ENCODE peak calls at places on chromosomes 6 and 20, in six cellular contexts. K, B, L, G, N and C are unnamed samples.

GRCh38 chr20:45229264-45230056 is 8.3 kb downstream of the SEMG2 start:
- DNase-seq in K (peak), B (no peak), L (peak), G (no peak), N (no peak), C (no peak)

GRCh38 chr6:137494281-137494966 is at the start of gene OLIG3:
- DNase-seq in K (no peak), B (no peak), L (peak), G (no peak), N (no peak), C (no peak)

GRCh38 chr6:2482773-2483172 is 237.4 kb upstream of the GMDS start:
- DNase-seq in K (no peak), B (no peak), L (no peak), G (no peak), N (no peak), C (no peak)

GRCh38 chr20:38685853-38686473 is 38.3 kb upstream of the SLC32A1 start:
- DNase-seq in K (peak), B (no peak), L (peak), G (no peak), N (peak), C (no peak)

GRCh38 chr6:101454106-101454676 is 60.7 kb downstream of the GRIK2 start:
- DNase-seq in K (no peak), B (no peak), L (no peak), G (peak), N (no peak), C (no peak)

GRCh38 chr6:42113929-42114636 is 28.3 kb downstream of the C6orf132 start:
- DNase-seq in K (peak), B (no peak), L (no peak), G (no peak), N (no peak), C (no peak)

GRCh38 chr6:142842423-142843261 is 102.3 kb downstream of the HIVEP2 start:
- DNase-seq in K (peak), B (no peak), L (peak), G (no peak), N (no peak), C (no peak)

GRCh38 chr6:84967389-84967788 is 203.0 kb upstream of the TBX18 start:
- DNase-seq in K (peak), B (no peak), L (no peak), G (peak), N (peak), C (peak)

GRCh38 chr6:5201271-5201670 is 59.5 kb downstream of the LYRM4 start:
- DNase-seq in K (no peak), B (no peak), L (no peak), G (no peak), N (no peak), C (no peak)

GRCh38 chr20:36575066-36575743 is 1.8 kb downstream of the TGIF2 start:
- DNase-seq in K (peak), B (no peak), L (no peak), G (no peak), N (no peak), C (peak)

GRCh38 chr6:169340395-169340794 is 86.7 kb upstream of the THBS2 start:
- DNase-seq in K (peak), B (no peak), L (no peak), G (no peak), N (no peak), C (no peak)

GRCh38 chr6:47495954-47496545 is 18.5 kb downstream of the CD2AP start:
- DNase-seq in K (no peak), B (no peak), L (no peak), G (no peak), N (no peak), C (no peak)

GRCh38 chr6:17021539-17021889 is 80.3 kb upstream of the STMND1 start:
- DNase-seq in K (no peak), B (no peak), L (no peak), G (no peak), N (peak), C (no peak)

GRCh38 chr6:87588756-87589407 is 905 bp downstream of the RARS2 start:
- DNase-seq in K (no peak), B (no peak), L (no peak), G (no peak), N (no peak), C (no peak)

GRCh38 chr6:163328411-163328810 is 86.1 kb upstream of the QKI start:
- DNase-seq in K (no peak), B (no peak), L (no peak), G (no peak), N (no peak), C (no peak)

GRCh38 chr6:169722362-169723199 is 1.7 kb downstream of the PHF10 start:
- DNase-seq in K (peak), B (no peak), L (no peak), G (peak), N (peak), C (peak)

GRCh38 chr6:135060076-135060475 is 5.5 kb upstream of the HBS1L start:
- DNase-seq in K (no peak), B (no peak), L (no peak), G (no peak), N (no peak), C (no peak)

GRCh38 chr20:56628873-56629463 is at the start of gene TFAP2C:
- DNase-seq in K (peak), B (no peak), L (no peak), G (peak), N (no peak), C (no peak)

GRCh38 chr20:62760536-62761057 is 35.7 kb upstream of the MRGBP start:
- DNase-seq in K (no peak), B (no peak), L (no peak), G (no peak), N (no peak), C (no peak)

GRCh38 chr6:20688710-20689500 is 154.6 kb downstream of the CDKAL1 start:
- DNase-seq in K (peak), B (no peak), L (no peak), G (peak), N (no peak), C (no peak)

GRCh38 chr20:19017104-19017690 is 195.2 kb upstream of the SLC24A3 start:
- DNase-seq in K (no peak), B (no peak), L (no peak), G (no peak), N (no peak), C (no peak)

GRCh38 chr20:24584538-24585356 is 115.3 kb downstream of the SYNDIG1 start:
- DNase-seq in K (peak), B (no peak), L (no peak), G (no peak), N (no peak), C (peak)

GRCh38 chr6:144744720-144745119 is 459.6 kb downstream of the UTRN start:
- DNase-seq in K (no peak), B (no peak), L (no peak), G (no peak), N (no peak), C (no peak)

GRCh38 chr20:61557603-61558002 is 305.5 kb downstream of the CDH4 start:
- DNase-seq in K (no peak), B (no peak), L (no peak), G (peak), N (no peak), C (no peak)

GRCh38 chr20:10090588-10091166 is 55.9 kb downstream of the ANKEF1 start:
- DNase-seq in K (peak), B (peak), L (peak), G (peak), N (peak), C (peak)

GRCh38 chr6:82363368-82364086 is at the start of gene TPBG:
- DNase-seq in K (peak), B (peak), L (no peak), G (no peak), N (peak), C (no peak)

GRCh38 chr6:168217216-168217879 is 102.2 kb downstream of the DACT2 start:
- DNase-seq in K (no peak), B (no peak), L (no peak), G (no peak), N (no peak), C (no peak)

GRCh38 chr20:57118964-57119363 is 147.5 kb downstream of the BMP7 start:
- DNase-seq in K (no peak), B (no peak), L (no peak), G (no peak), N (no peak), C (no peak)

GRCh38 chr6:152356659-152357058 is 280.5 kb downstream of the SYNE1 start:
- DNase-seq in K (peak), B (no peak), L (no peak), G (no peak), N (no peak), C (peak)